ENCODE peak calls at places on chromosomes 3 and 15, in five cellular contexts. N is ovary; Y is activated CD8-positive, alpha-beta T cell treated with anti-CD3 and anti-CD28 coated beads for 36 hours; B is GM12864; U is esophagus squamous epithelium. K is an unnamed sample.

GRCh38 chr3:55720614-55721013 is 233.5 kb upstream of the WNT5A start:
- DNase-seq in N (no peak), Y (no peak), B (no peak), U (no peak), K (no peak)

GRCh38 chr15:66023322-66023972 is 154.2 kb downstream of the RAB11A start:
- DNase-seq in N (no peak), Y (no peak), B (no peak), U (no peak), K (no peak)

GRCh38 chr3:17820704-17821103 is 78.3 kb upstream of the TBC1D5 start:
- DNase-seq in N (no peak), Y (no peak), B (no peak), U (no peak), K (no peak)

GRCh38 chr3:184549793-184550585 is 11.6 kb upstream of the EPHB3 start:
- DNase-seq in N (no peak), Y (no peak), B (no peak), U (no peak), K (no peak)

GRCh38 chr3:46576899-46577298 is 10.8 kb upstream of the LRRC2 start:
- DNase-seq in N (peak; percentile 56), Y (no peak), B (no peak), U (no peak), K (no peak)

GRCh38 chr3:29610781-29611180 is 329.9 kb downstream of the RBMS3 start:
- DNase-seq in N (no peak), Y (no peak), B (no peak), U (no peak), K (no peak)

GRCh38 chr15:99250494-99251435 is 516 bp upstream of the LRRC28 start:
- DNase-seq in N (peak; percentile 99), Y (peak; percentile 99), B (peak; percentile 96), U (peak; percentile 82), K (peak; percentile 99)

GRCh38 chr3:114308830-114309229 is 15.0 kb downstream of the TIGIT start:
- DNase-seq in N (no peak), Y (peak; percentile 71), B (peak; percentile 53), U (no peak), K (no peak)

GRCh38 chr3:108806316-108806715 is 16.3 kb upstream of the TRAT1 start:
- DNase-seq in N (no peak), Y (peak; percentile 49), B (peak; percentile 21), U (no peak), K (peak; percentile 6)

GRCh38 chr3:148466143-148466542 is 231.6 kb upstream of the AGTR1 start:
- DNase-seq in N (no peak), Y (no peak), B (no peak), U (no peak), K (no peak)

GRCh38 chr15:93997071-93997658 is 234.2 kb upstream of the MCTP2 start:
- DNase-seq in N (no peak), Y (no peak), B (no peak), U (no peak), K (no peak)

GRCh38 chr3:115922681-115923347 is 299.5 kb downstream of the GAP43 start:
- DNase-seq in N (no peak), Y (no peak), B (no peak), U (no peak), K (no peak)

GRCh38 chr15:43792761-43793493 is 807 bp downstream of the SERF2 start:
- DNase-seq in N (peak; percentile 36), Y (peak; percentile 76), B (no peak), U (no peak), K (peak; percentile 44)

GRCh38 chr3:114622001-114622400 is 328.2 kb downstream of the TIGIT start:
- DNase-seq in N (no peak), Y (no peak), B (no peak), U (no peak), K (no peak)

GRCh38 chr3:171854649-171855305 is 11.6 kb downstream of the TMEM212 start:
- DNase-seq in N (no peak), Y (no peak), B (no peak), U (no peak), K (no peak)

GRCh38 chr3:52859686-52860423 is 25.0 kb upstream of the MUSTN1 start:
- DNase-seq in N (no peak), Y (no peak), B (no peak), U (no peak), K (peak; percentile 38)

GRCh38 chr3:64818196-64818595 is 130.4 kb upstream of the ADAMTS9 start:
- DNase-seq in N (no peak), Y (no peak), B (no peak), U (no peak), K (no peak)

GRCh38 chr3:143016321-143016972 is 15.1 kb downstream of the U2SURP start:
- DNase-seq in N (no peak), Y (no peak), B (no peak), U (no peak), K (no peak)

GRCh38 chr3:134992180-134992579 is 197.1 kb downstream of the EPHB1 start:
- DNase-seq in N (no peak), Y (no peak), B (no peak), U (no peak), K (no peak)

GRCh38 chr15:50247819-50248650 is 17.5 kb downstream of the HDC start:
- DNase-seq in N (no peak), Y (peak; percentile 77), B (peak; percentile 55), U (no peak), K (no peak)

GRCh38 chr15:34436956-34437442 is 609 bp downstream of the GOLGA8A start:
- DNase-seq in N (peak; percentile 43), Y (peak; percentile 63), B (no peak), U (no peak), K (peak; percentile 43)

GRCh38 chr3:38168151-38168987 is 3.0 kb downstream of the OXSR1 start:
- DNase-seq in N (no peak), Y (no peak), B (no peak), U (no peak), K (no peak)

GRCh38 chr3:136277115-136277514 is 27.0 kb downstream of the PCCB start:
- DNase-seq in N (no peak), Y (no peak), B (no peak), U (no peak), K (peak; percentile 24)

GRCh38 chr3:17065881-17066280 is 181.1 kb downstream of the PLCL2 start:
- DNase-seq in N (no peak), Y (no peak), B (no peak), U (no peak), K (no peak)

GRCh38 chr15:101059381-101060341 is 140.5 kb downstream of the LRRK1 start:
- DNase-seq in N (no peak), Y (no peak), B (no peak), U (no peak), K (no peak)

GRCh38 chr3:188925376-188925775 is 246.4 kb upstream of the TPRG1 start:
- DNase-seq in N (no peak), Y (no peak), B (no peak), U (no peak), K (no peak)

GRCh38 chr3:62332017-62332416 is 41.3 kb downstream of the FEZF2 start:
- DNase-seq in N (no peak), Y (no peak), B (no peak), U (no peak), K (no peak)

GRCh38 chr15:31871159-31871886 is 159.0 kb upstream of the CHRNA7 start:
- DNase-seq in N (no peak), Y (no peak), B (no peak), U (no peak), K (peak; percentile 36)

GRCh38 chr15:31870336-31871158 is 159.8 kb upstream of the CHRNA7 start:
- DNase-seq in N (peak; percentile 86), Y (peak; percentile 77), B (peak; percentile 30), U (no peak), K (peak; percentile 88)

GRCh38 chr15:31866248-31866647 is 164.1 kb upstream of the CHRNA7 start:
- DNase-seq in N (no peak), Y (no peak), B (no peak), U (no peak), K (no peak)

GRCh38 chr15:31869640-31870335 is 160.5 kb upstream of the CHRNA7 start:
- DNase-seq in N (no peak), Y (no peak), B (no peak), U (no peak), K (peak; percentile 33)

DNA sequence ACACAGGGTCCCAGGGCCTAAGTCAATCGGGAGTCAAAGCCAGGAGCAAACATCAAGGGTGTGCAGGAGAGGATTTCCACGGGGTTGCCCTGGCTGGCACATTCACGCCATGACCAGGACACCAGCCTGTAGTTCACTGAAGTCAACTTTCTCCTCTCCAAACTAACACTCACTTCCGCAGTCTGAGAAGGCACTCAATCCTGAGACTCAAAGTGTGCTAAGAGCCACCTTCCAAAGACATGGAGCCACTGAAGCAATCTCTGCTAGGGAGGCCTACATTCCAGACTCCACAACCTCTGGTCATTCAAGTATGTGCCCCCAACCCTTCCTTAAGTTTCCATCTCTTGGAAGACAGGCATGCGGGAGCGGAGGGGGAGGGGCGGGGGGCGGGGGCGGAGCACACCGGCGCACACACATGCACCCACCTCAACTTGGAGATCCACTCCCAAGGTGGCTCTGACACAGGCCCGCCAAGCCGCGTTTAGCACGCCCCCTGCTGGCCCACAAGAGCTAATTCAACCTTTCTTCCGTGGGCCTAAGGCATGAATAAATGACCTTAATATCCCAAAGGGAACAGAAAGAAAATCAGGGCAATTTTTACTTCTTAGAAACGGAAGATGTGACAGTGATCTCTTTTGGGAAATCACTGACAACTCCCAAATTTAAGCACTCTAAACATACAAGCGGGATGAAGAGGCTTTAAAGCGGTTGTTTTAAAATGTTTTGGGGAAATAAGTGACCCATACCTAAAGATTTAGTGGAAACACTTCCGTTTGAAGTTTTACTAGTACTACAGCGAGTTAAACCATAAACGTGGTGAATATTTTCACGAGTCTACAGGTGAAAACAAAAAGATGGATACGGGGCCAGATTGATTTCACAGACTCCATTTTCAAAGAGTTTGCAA is 162.5 kb upstream of the CHRNA7 start:
- DNase-seq in N (peak; percentile 40), Y (peak; percentile 69), B (peak; percentile 25), U (no peak), K (peak; percentile 68)
- TF ChIP-seq CTCF in N (no peak), Y (peak; percentile 97), B (peak; percentile 82), U (peak; percentile 54), K (peak; percentile 84)

DNA sequence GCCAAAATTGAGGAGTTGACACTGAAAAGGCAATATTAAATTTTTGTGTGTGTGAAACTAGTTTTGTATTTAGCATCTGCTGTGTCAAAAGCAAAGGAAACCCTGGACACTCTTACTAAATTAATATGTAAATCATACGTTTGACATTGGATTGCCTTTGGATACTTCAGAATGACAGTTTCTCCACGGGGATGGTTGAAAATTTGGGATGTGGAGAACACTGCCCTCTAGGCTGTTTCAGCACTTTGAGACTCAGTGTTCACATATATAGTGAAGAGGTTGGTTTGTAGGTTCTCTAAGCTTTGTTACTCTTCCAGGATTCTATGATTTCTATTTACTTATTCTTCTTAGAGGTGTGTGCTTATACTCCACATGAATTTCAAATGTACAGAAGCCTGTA is 3.0 kb downstream of the ROBO2 start:
- DNase-seq in N (no peak), Y (no peak), B (no peak), U (no peak), K (no peak)
- TF ChIP-seq CTCF in N (no peak), Y (no peak), B (no peak), U (no peak), K (no peak)

GRCh38 chr3:111277226-111277625 is 205.6 kb downstream of the NECTIN3 start:
- DNase-seq in N (no peak), Y (no peak), B (no peak), U (no peak), K (no peak)
- TF ChIP-seq CTCF in N (no peak), Y (no peak), B (no peak), U (no peak), K (no peak)

DNA sequence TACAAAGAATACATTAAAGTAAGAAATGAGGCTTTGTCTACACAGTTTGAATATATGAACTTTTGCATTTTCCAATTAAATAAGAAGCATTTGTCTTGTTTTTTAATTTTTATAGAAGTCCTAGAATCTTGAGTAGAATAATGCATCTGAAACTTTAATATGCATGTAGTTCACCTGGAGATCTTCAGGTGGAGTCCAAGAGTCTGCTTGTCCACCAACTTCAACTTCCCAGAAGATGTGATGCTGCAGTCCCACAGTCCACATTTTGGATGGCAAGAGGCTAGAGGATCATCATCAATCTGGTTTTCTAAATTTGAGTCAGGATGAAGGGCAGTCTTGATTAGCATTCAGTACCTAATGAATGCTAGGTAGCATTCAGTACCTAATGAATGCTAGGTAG is 357.6 kb upstream of the SOX2 start:
- DNase-seq in N (no peak), Y (no peak), B (no peak), U (no peak), K (no peak)
- TF ChIP-seq CTCF in N (no peak), Y (no peak), B (no peak), U (no peak), K (no peak)

K was measured in body of pancreas.